ENCODE peak calls at places on chromosomes 6 and 20, in ten cellular contexts. P is stromal cell of bone marrow; K is T-cell; E is ACHN; R is NCI-H1436 treated with DMSO at 0.1 percent for 48 hours; B is NCI-H1105 treated with DMSO at 0.1 percent for 48 hours; A is fibroblast of the conjunctiva; U is brain microvascular endothelial cell; F is RWPE1; G is activated CD4-positive, alpha-beta T cell treated with anti-CD3 and anti-CD28 coated beads for 48 hours. H is an unnamed sample.

GRCh38 chr6:157059781-157060180 is 263.5 kb downstream of the TMEM242 start:
- DNase-seq in K (no peak), P (no peak), U (no peak), F (no peak), G (no peak), A (no peak), E (no peak), R (no peak), B (peak; percentile 94), H (peak; percentile 24)

GRCh38 chr6:137415127-137415833 is 78.9 kb downstream of the OLIG3 start:
- DNase-seq in E (peak; percentile 71), F (peak; percentile 38), G (peak; percentile 71), P (peak; percentile 72), R (no peak), K (peak; percentile 55), B (no peak), U (peak; percentile 76), A (peak; percentile 55), H (peak; percentile 39)

GRCh38 chr6:18203786-18204185 is 48.6 kb downstream of the KDM1B start:
- DNase-seq in A (no peak), P (no peak), G (no peak), K (no peak), U (peak; percentile 67), E (no peak), F (no peak), R (no peak), B (no peak), H (no peak)

GRCh38 chr6:113651120-113651519 is 206.0 kb upstream of the MARCKS start:
- DNase-seq in U (no peak), R (no peak), B (no peak), G (no peak), P (no peak), E (no peak), K (no peak), F (no peak), A (no peak), H (no peak)

GRCh38 chr6:88403486-88403885 is 237.3 kb upstream of the CNR1 start:
- DNase-seq in R (no peak), F (no peak), B (no peak), A (no peak), K (no peak), E (no peak), G (no peak), P (no peak), U (no peak), H (no peak)

GRCh38 chr6:132357120-132357519 is 44.2 kb downstream of the MOXD1 start:
- DNase-seq in E (no peak), G (no peak), B (no peak), F (no peak), K (no peak), P (no peak), R (no peak), U (no peak), A (peak; percentile 17), H (no peak)

GRCh38 chr6:36851632-36852031 is 12.4 kb upstream of the CPNE5 start:
- DNase-seq in A (no peak), G (no peak), E (no peak), U (no peak), P (no peak), R (no peak), F (no peak), B (no peak), K (no peak), H (no peak)

GRCh38 chr6:16243055-16243454 is 4.7 kb downstream of the GMPR start:
- DNase-seq in A (peak; percentile 60), E (no peak), K (no peak), G (no peak), R (no peak), U (peak; percentile 71), F (peak; percentile 79), P (peak; percentile 91), B (no peak), H (no peak)

GRCh38 chr6:113352029-113352801 is 504.9 kb upstream of the MARCKS start:
- DNase-seq in A (no peak), P (no peak), U (peak; percentile 78), E (peak; percentile 81), R (no peak), F (peak; percentile 72), K (no peak), B (no peak), G (no peak), H (no peak)

GRCh38 chr6:113361014-113361645 is 496.0 kb upstream of the MARCKS start:
- DNase-seq in B (no peak), U (peak; percentile 87), A (no peak), E (peak; percentile 30), G (no peak), F (peak; percentile 64), R (no peak), K (no peak), P (no peak), H (peak; percentile 20)

GRCh38 chr20:11766961-11767360 is 150.7 kb upstream of the BTBD3 start:
- DNase-seq in F (no peak), E (no peak), B (peak; percentile 93), R (peak; percentile 51), A (no peak), P (no peak), K (no peak), U (no peak), G (no peak), H (peak; percentile 14)

GRCh38 chr6:89562114-89562815 is 76.3 kb downstream of the LYRM2 start:
- DNase-seq in F (no peak), P (peak; percentile 33), B (no peak), E (no peak), G (no peak), R (no peak), A (no peak), K (no peak), U (no peak), H (no peak)

GRCh38 chr6:130681028-130681427 is 146.2 kb upstream of the SMLR1 start:
- DNase-seq in G (no peak), U (no peak), R (no peak), E (no peak), B (no peak), F (peak; percentile 49), A (peak; percentile 8), K (no peak), P (peak; percentile 86), H (no peak)

GRCh38 chr6:32972353-32973143 is 4.2 kb downstream of the BRD2 start:
- DNase-seq in K (peak; percentile 57), P (no peak), F (no peak), R (no peak), U (no peak), E (no peak), B (peak; percentile 77), A (no peak), G (peak; percentile 58), H (peak; percentile 61)

GRCh38 chr20:31652917-31653385 is 15.2 kb downstream of the COX4I2 start:
- DNase-seq in E (no peak), G (no peak), P (peak; percentile 61), F (no peak), A (peak; percentile 86), U (no peak), K (no peak), R (no peak), B (peak; percentile 95), H (no peak)

GRCh38 chr20:25867776-25868649 is 171.4 kb upstream of the ZNF337 start:
- DNase-seq in B (peak; percentile 83), G (peak; percentile 86), F (peak; percentile 56), K (peak; percentile 59), U (peak; percentile 77), R (peak; percentile 19), E (no peak), A (peak; percentile 31), P (peak; percentile 48), H (peak; percentile 18)

GRCh38 chr20:22619272-22619671 is 34.9 kb upstream of the FOXA2 start:
- DNase-seq in K (no peak), B (no peak), G (no peak), A (no peak), R (no peak), U (no peak), P (no peak), F (peak; percentile 14), E (no peak), H (no peak)

GRCh38 chr20:4809707-4810106 is 88.0 kb downstream of the PRND start:
- DNase-seq in U (no peak), E (no peak), F (no peak), G (peak; percentile 31), R (no peak), P (no peak), K (no peak), B (peak; percentile 79), A (no peak), H (peak; percentile 73)

GRCh38 chr6:156396791-156397418 is 380.3 kb upstream of the ARID1B start:
- DNase-seq in K (peak; percentile 12), F (no peak), B (no peak), R (no peak), P (no peak), A (no peak), G (peak; percentile 15), U (no peak), E (no peak), H (peak; percentile 80)

H was measured in NCI-H146.